ENCODE peak calls at places on chromosomes 11 and 22, in ten cellular contexts. One of them, this sample, is unnamed.
A peak's percentile ranks its signal among the peaks of the same experiment; 100 is the strongest.

GRCh38 chr11:66744485-66745355 is 15.7 kb upstream of the SPTBN2 start:
- DNase-seq in choroid plexus epithelial cell: peak; percentile 53
- DNase-seq in Calu3: peak; percentile 90
- DNase-seq in HFF-Myc: no peak
- DNase-seq in neural progenitor cell: peak; percentile 90
- DNase-seq in esophagus muscularis mucosa: peak; percentile 93
- DNase-seq in RWPE1: peak; percentile 89
- DNase-seq in GM10248: peak; percentile 99
- DNase-seq in adrenal gland: peak; percentile 86
- DNase-seq in nephron progenitor cell: peak; percentile 92
- DNase-seq in this sample: no peak

GRCh38 chr11:861105-861479 is 18.4 kb downstream of the TSPAN4 start:
- DNase-seq in RWPE1: no peak
- DNase-seq in nephron progenitor cell: no peak
- DNase-seq in choroid plexus epithelial cell: no peak
- DNase-seq in HFF-Myc: no peak
- DNase-seq in GM10248: no peak
- DNase-seq in Calu3: no peak
- DNase-seq in neural progenitor cell: no peak
- DNase-seq in esophagus muscularis mucosa: no peak
- DNase-seq in adrenal gland: no peak
- DNase-seq in this sample: no peak

GRCh38 chr11:98107736-98108135 is 913.0 kb upstream of the CNTN5 start:
- DNase-seq in Calu3: no peak
- DNase-seq in GM10248: no peak
- DNase-seq in adrenal gland: no peak
- DNase-seq in HFF-Myc: no peak
- DNase-seq in RWPE1: no peak
- DNase-seq in esophagus muscularis mucosa: no peak
- DNase-seq in nephron progenitor cell: no peak
- DNase-seq in choroid plexus epithelial cell: no peak
- DNase-seq in neural progenitor cell: no peak
- DNase-seq in this sample: no peak

GRCh38 chr22:27094633-27095308 is 437.4 kb downstream of the MIAT start:
- DNase-seq in nephron progenitor cell: no peak
- DNase-seq in GM10248: no peak
- DNase-seq in choroid plexus epithelial cell: no peak
- DNase-seq in adrenal gland: no peak
- DNase-seq in neural progenitor cell: no peak
- DNase-seq in HFF-Myc: no peak
- DNase-seq in Calu3: no peak
- DNase-seq in RWPE1: no peak
- DNase-seq in esophagus muscularis mucosa: no peak
- DNase-seq in this sample: no peak

GRCh38 chr11:69306821-69307220 is 12.9 kb downstream of the MYEOV start:
- DNase-seq in RWPE1: no peak
- DNase-seq in nephron progenitor cell: no peak
- DNase-seq in GM10248: no peak
- DNase-seq in adrenal gland: no peak
- DNase-seq in HFF-Myc: no peak
- DNase-seq in esophagus muscularis mucosa: no peak
- DNase-seq in neural progenitor cell: no peak
- DNase-seq in choroid plexus epithelial cell: no peak
- DNase-seq in Calu3: no peak
- DNase-seq in this sample: no peak

GRCh38 chr22:49968313-49968830 is 7.8 kb downstream of the PIM3 start:
- DNase-seq in neural progenitor cell: no peak
- DNase-seq in HFF-Myc: no peak
- DNase-seq in Calu3: no peak
- DNase-seq in esophagus muscularis mucosa: no peak
- DNase-seq in RWPE1: no peak
- DNase-seq in choroid plexus epithelial cell: no peak
- DNase-seq in GM10248: no peak
- DNase-seq in adrenal gland: no peak
- DNase-seq in nephron progenitor cell: no peak
- DNase-seq in this sample: peak; percentile 23

GRCh38 chr11:78214331-78215194 is 25.8 kb downstream of the USP35 start:
- DNase-seq in nephron progenitor cell: no peak
- DNase-seq in neural progenitor cell: no peak
- DNase-seq in HFF-Myc: no peak
- DNase-seq in RWPE1: no peak
- DNase-seq in Calu3: no peak
- DNase-seq in GM10248: no peak
- DNase-seq in esophagus muscularis mucosa: no peak
- DNase-seq in choroid plexus epithelial cell: no peak
- DNase-seq in adrenal gland: no peak
- DNase-seq in this sample: no peak

GRCh38 chr11:13294178-13294577 is 16.6 kb downstream of the BMAL1 start:
- DNase-seq in adrenal gland: no peak
- DNase-seq in nephron progenitor cell: no peak
- DNase-seq in RWPE1: no peak
- DNase-seq in GM10248: no peak
- DNase-seq in esophagus muscularis mucosa: no peak
- DNase-seq in Calu3: no peak
- DNase-seq in HFF-Myc: no peak
- DNase-seq in neural progenitor cell: no peak
- DNase-seq in choroid plexus epithelial cell: no peak
- DNase-seq in this sample: no peak

GRCh38 chr22:20243545-20244249 is 24.4 kb downstream of the RTN4R start:
- DNase-seq in RWPE1: peak; percentile 53
- DNase-seq in esophagus muscularis mucosa: no peak
- DNase-seq in choroid plexus epithelial cell: peak; percentile 86
- DNase-seq in HFF-Myc: no peak
- DNase-seq in nephron progenitor cell: peak; percentile 49
- DNase-seq in neural progenitor cell: no peak
- DNase-seq in GM10248: peak; percentile 66
- DNase-seq in adrenal gland: peak; percentile 80
- DNase-seq in Calu3: peak; percentile 16
- DNase-seq in this sample: no peak

GRCh38 chr11:1566381-1567051 is 5.6 kb downstream of the DUSP8 start:
- DNase-seq in adrenal gland: no peak
- DNase-seq in nephron progenitor cell: no peak
- DNase-seq in neural progenitor cell: no peak
- DNase-seq in HFF-Myc: no peak
- DNase-seq in RWPE1: no peak
- DNase-seq in GM10248: no peak
- DNase-seq in Calu3: no peak
- DNase-seq in esophagus muscularis mucosa: no peak
- DNase-seq in choroid plexus epithelial cell: no peak
- DNase-seq in this sample: no peak

GRCh38 chr22:40177738-40178416 is at the start of gene TNRC6B:
- DNase-seq in HFF-Myc: peak; percentile 95
- DNase-seq in nephron progenitor cell: peak; percentile 51
- DNase-seq in esophagus muscularis mucosa: peak; percentile 95
- DNase-seq in choroid plexus epithelial cell: peak; percentile 99
- DNase-seq in Calu3: peak; percentile 78
- DNase-seq in neural progenitor cell: peak; percentile 93
- DNase-seq in GM10248: peak; percentile 81
- DNase-seq in adrenal gland: peak; percentile 89
- DNase-seq in RWPE1: peak; percentile 76
- DNase-seq in this sample: peak; percentile 48

GRCh38 chr22:44916281-44917231 is 93.2 kb downstream of the PHF21B start:
- DNase-seq in nephron progenitor cell: no peak
- DNase-seq in esophagus muscularis mucosa: no peak
- DNase-seq in choroid plexus epithelial cell: no peak
- DNase-seq in GM10248: no peak
- DNase-seq in adrenal gland: no peak
- DNase-seq in neural progenitor cell: no peak
- DNase-seq in HFF-Myc: no peak
- DNase-seq in Calu3: no peak
- DNase-seq in RWPE1: no peak
- DNase-seq in this sample: no peak

GRCh38 chr11:86160546-86161149 is 83.9 kb upstream of the EED start:
- DNase-seq in neural progenitor cell: no peak
- DNase-seq in adrenal gland: no peak
- DNase-seq in GM10248: no peak
- DNase-seq in HFF-Myc: no peak
- DNase-seq in choroid plexus epithelial cell: peak; percentile 40
- DNase-seq in Calu3: peak; percentile 6
- DNase-seq in RWPE1: peak; percentile 45
- DNase-seq in nephron progenitor cell: no peak
- DNase-seq in esophagus muscularis mucosa: no peak
- DNase-seq in this sample: no peak

DNA sequence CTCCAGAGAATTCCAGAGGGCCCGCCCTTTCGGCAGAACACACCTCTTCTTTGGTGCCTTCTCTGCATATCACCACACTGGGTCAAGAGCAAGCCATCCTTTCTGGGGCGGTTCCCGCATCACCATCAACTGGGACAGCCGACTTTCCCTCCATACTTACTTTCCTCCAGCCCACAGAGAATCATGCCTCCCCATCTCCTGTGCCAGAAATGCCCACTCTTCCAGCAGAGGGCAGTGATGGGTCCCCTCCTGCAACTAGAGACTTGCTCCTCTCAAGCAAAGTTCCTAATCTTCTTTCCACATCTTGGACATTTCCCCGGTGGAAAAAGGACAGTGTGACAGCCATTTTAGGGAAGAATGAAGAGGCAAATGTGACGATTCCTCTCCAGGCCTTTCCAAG is 157.7 kb downstream of the C11orf91 start:
- DNase-seq in GM10248: peak; percentile 64
- DNase-seq in HFF-Myc: no peak
- DNase-seq in neural progenitor cell: peak; percentile 60
- DNase-seq in nephron progenitor cell: peak; percentile 57
- DNase-seq in RWPE1: peak; percentile 59
- DNase-seq in Calu3: peak; percentile 73
- DNase-seq in adrenal gland: peak; percentile 74
- DNase-seq in choroid plexus epithelial cell: peak; percentile 77
- DNase-seq in esophagus muscularis mucosa: peak; percentile 70
- DNase-seq in this sample: no peak
- TF ChIP-seq CTCF in GM10248: peak; percentile 58
- TF ChIP-seq CTCF in HFF-Myc: peak; percentile 81
- TF ChIP-seq CTCF in neural progenitor cell: peak; percentile 75
- TF ChIP-seq CTCF in nephron progenitor cell: peak; percentile 59
- TF ChIP-seq CTCF in RWPE1: peak; percentile 17
- TF ChIP-seq CTCF in Calu3: peak; percentile 53
- TF ChIP-seq CTCF in adrenal gland: peak; percentile 67
- TF ChIP-seq CTCF in choroid plexus epithelial cell: peak; percentile 95
- TF ChIP-seq CTCF in esophagus muscularis mucosa: peak; percentile 32
- TF ChIP-seq CTCF in this sample: no peak

GRCh38 chr11:8067567-8067928 is 13.5 kb upstream of the TUB start:
- DNase-seq in esophagus muscularis mucosa: no peak
- DNase-seq in Calu3: no peak
- DNase-seq in adrenal gland: no peak
- DNase-seq in HFF-Myc: no peak
- DNase-seq in GM10248: no peak
- DNase-seq in choroid plexus epithelial cell: no peak
- DNase-seq in nephron progenitor cell: no peak
- DNase-seq in RWPE1: no peak
- DNase-seq in neural progenitor cell: no peak
- DNase-seq in this sample: peak; percentile 3
- TF ChIP-seq CTCF in esophagus muscularis mucosa: no peak
- TF ChIP-seq CTCF in Calu3: no peak
- TF ChIP-seq CTCF in adrenal gland: no peak
- TF ChIP-seq CTCF in HFF-Myc: no peak
- TF ChIP-seq CTCF in GM10248: no peak
- TF ChIP-seq CTCF in choroid plexus epithelial cell: no peak
- TF ChIP-seq CTCF in nephron progenitor cell: no peak
- TF ChIP-seq CTCF in RWPE1: no peak
- TF ChIP-seq CTCF in neural progenitor cell: no peak
- TF ChIP-seq CTCF in this sample: no peak

DNA sequence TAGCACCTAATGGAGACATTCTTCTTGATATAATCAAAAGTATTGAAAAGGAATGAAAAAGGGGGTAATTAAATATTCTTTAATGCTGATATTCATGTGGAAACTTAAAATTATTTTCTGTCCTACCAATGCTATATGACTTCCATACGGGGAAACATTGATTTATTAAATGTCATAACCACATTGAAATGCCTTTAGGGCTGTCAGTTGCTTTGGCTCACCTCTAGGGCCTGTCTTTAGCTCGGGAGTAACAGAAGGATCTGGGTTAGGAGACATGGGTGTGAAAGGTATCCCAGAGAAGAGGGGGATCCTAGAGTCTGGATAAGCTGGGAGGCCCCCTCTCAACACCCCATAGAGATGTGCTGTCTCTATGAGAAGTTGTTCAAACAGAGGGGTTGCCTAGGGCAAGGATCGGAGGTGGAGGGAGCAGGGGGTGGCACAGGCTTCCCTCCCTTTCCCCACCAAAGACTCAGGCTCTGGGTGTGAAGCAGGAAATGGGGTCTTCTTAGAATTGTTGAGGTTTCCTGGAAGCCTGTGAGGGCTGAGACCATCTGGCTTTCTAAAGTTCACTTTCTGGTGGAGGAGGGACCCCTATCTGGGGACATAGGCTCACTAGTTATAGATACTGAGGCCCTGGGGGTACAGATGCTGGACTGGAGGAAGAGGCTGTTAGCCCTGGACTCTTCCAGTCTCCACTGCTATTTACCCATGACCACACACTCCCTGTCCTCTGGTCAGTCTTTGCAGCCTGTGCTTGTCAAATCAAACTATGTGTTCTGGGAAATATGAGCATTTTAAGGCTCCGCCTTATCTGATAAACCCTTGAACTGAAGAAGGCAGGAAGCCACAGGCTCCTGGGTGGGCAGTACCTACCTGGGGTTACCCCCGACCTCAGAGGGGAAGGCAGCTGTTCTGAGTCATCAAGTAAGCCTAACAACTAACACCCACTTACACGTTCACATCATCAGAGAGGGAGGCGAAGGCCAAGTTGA is 55.8 kb upstream of the RRAS2 start:
- DNase-seq in choroid plexus epithelial cell: peak; percentile 39
- DNase-seq in neural progenitor cell: no peak
- DNase-seq in esophagus muscularis mucosa: no peak
- DNase-seq in adrenal gland: no peak
- DNase-seq in nephron progenitor cell: no peak
- DNase-seq in GM10248: peak; percentile 48
- DNase-seq in RWPE1: no peak
- DNase-seq in HFF-Myc: no peak
- DNase-seq in Calu3: no peak
- DNase-seq in this sample: no peak
- TF ChIP-seq CTCF in choroid plexus epithelial cell: no peak
- TF ChIP-seq CTCF in neural progenitor cell: no peak
- TF ChIP-seq CTCF in esophagus muscularis mucosa: no peak
- TF ChIP-seq CTCF in adrenal gland: no peak
- TF ChIP-seq CTCF in nephron progenitor cell: no peak
- TF ChIP-seq CTCF in GM10248: no peak
- TF ChIP-seq CTCF in RWPE1: no peak
- TF ChIP-seq CTCF in HFF-Myc: no peak
- TF ChIP-seq CTCF in Calu3: no peak
- TF ChIP-seq CTCF in this sample: no peak

DNA sequence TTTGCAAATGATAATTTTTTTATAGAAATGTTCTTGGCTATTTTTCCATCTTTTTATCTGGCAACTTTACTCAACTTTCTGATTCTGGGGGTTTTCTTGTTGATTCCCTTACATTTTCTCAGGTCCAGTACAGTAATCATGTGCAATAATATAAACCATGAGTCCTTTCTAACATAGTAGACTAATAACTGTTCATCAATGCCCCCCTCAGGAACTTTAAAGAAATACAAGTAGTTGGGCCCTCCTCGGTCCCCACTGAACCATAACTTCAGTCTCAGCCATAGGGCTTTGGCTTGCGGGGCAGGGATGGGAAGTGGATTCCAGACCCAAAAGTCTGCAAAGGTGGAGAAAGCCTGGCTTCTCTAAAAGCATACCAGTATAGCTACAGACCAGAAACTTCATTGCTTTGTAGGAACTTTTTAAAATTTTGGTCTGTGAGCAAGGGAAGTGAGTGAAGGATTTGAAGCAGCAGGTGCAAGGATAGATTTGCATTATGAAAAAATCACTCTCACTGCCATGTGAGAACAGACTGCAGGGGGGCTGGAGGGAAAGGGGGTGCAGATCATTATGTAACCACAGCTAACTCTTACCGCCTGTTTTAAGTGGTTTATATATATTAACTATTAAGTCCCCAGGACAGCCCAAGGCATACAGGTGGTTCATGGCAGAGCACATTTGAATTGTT is 10.5 kb upstream of the TUB start:
- DNase-seq in nephron progenitor cell: no peak
- DNase-seq in choroid plexus epithelial cell: peak; percentile 78
- DNase-seq in esophagus muscularis mucosa: no peak
- DNase-seq in HFF-Myc: no peak
- DNase-seq in GM10248: peak; percentile 59
- DNase-seq in RWPE1: peak; percentile 45
- DNase-seq in Calu3: no peak
- DNase-seq in adrenal gland: no peak
- DNase-seq in neural progenitor cell: peak; percentile 45
- DNase-seq in this sample: no peak
- TF ChIP-seq CTCF in nephron progenitor cell: peak; percentile 34
- TF ChIP-seq CTCF in choroid plexus epithelial cell: peak; percentile 60
- TF ChIP-seq CTCF in esophagus muscularis mucosa: peak; percentile 45
- TF ChIP-seq CTCF in HFF-Myc: peak; percentile 32
- TF ChIP-seq CTCF in GM10248: peak; percentile 30
- TF ChIP-seq CTCF in RWPE1: no peak
- TF ChIP-seq CTCF in Calu3: peak; percentile 18
- TF ChIP-seq CTCF in adrenal gland: peak; percentile 62
- TF ChIP-seq CTCF in neural progenitor cell: peak; percentile 49
- TF ChIP-seq CTCF in this sample: no peak

This sample was measured in omental fat pad.